ENCODE peak calls at places on chromosome 10, in nine cellular contexts. A is transverse colon, V is ovary, C is body of pancreas, W is keratinocyte, K is heart right ventricle, G is breast epithelium, D is uterus, L is PC-9. Q is an unnamed sample. For H3K4me1, the result is how much of the 10 kb centered on the place peaks cover.

GRCh38 chr10:28790146-28790545 is 112.8 kb downstream of the BAMBI start:
- DNase-seq in A (no peak), W (no peak), G (no peak), K (no peak), D (no peak), C (no peak), L (no peak), V (no peak), Q (no peak)

GRCh38 chr10:28111712-28112111 is 112.8 kb upstream of the ODAD2 start:
- DNase-seq in L (no peak), D (no peak), V (no peak), A (no peak), G (no peak), W (no peak), C (no peak), K (no peak), Q (no peak)

GRCh38 chr10:17196045-17196444 is 5.4 kb downstream of the TRDMT1 start:
- DNase-seq in K (no peak), V (no peak), W (no peak), A (no peak), G (no peak), L (no peak), D (no peak), C (no peak), Q (no peak)

GRCh38 chr10:65358565-65358964 is 1567.3 kb upstream of the LRRTM3 start:
- DNase-seq in G (no peak), K (no peak), D (no peak), W (no peak), L (peak), V (peak), C (peak), A (no peak), Q (no peak)

GRCh38 chr10:8230887-8231286 is 176.4 kb downstream of the GATA3 start:
- DNase-seq in A (no peak), C (no peak), W (no peak), G (no peak), V (no peak), D (no peak), K (no peak), L (no peak), Q (no peak)

GRCh38 chr10:48937796-48938195 is 1.8 kb downstream of the LRRC18 start:
- DNase-seq in V (no peak), K (no peak), W (no peak), C (no peak), D (no peak), G (no peak), A (no peak), L (no peak), Q (peak)

GRCh38 chr10:71217266-71218045 is 5.1 kb downstream of the UNC5B start:
- DNase-seq in G (peak), L (peak), V (peak), C (no peak), D (peak), W (no peak), K (no peak), A (no peak), Q (peak)

GRCh38 chr10:52979295-52980025 is 206.9 kb upstream of the MBL2 start:
- DNase-seq in C (no peak), G (no peak), V (no peak), D (no peak), L (no peak), W (no peak), K (no peak), A (no peak), Q (no peak)

GRCh38 chr10:124125305-124126116 is 32.1 kb upstream of the CHST15 start:
- DNase-seq in G (no peak), W (no peak), K (no peak), C (no peak), A (no peak), D (no peak), L (peak), V (no peak), Q (no peak)

GRCh38 chr10:124703778-124704427 is 40.3 kb downstream of the FAM53B start:
- DNase-seq in A (no peak), D (peak), W (no peak), L (no peak), K (peak), V (peak), C (peak), G (peak), Q (no peak)

GRCh38 chr10:21496285-21497176 is 29.0 kb downstream of the SKIDA1 start:
- DNase-seq in W (no peak), C (peak), L (peak), G (no peak), A (peak), K (peak), D (peak), V (peak), Q (peak)

GRCh38 chr10:88544140-88544870 is 38.8 kb downstream of the RNLS start:
- DNase-seq in G (no peak), D (no peak), V (no peak), K (no peak), A (no peak), W (no peak), C (no peak), L (no peak), Q (no peak)

GRCh38 chr10:112446055-112446854 is 459 bp downstream of the ZDHHC6 start:
- DNase-seq in K (no peak), G (no peak), C (no peak), D (no peak), L (no peak), A (peak), W (no peak), V (no peak), Q (no peak)

GRCh38 chr10:59037506-59037905 is 138.9 kb upstream of the PHYHIPL start:
- DNase-seq in V (no peak), A (no peak), K (no peak), L (no peak), D (no peak), G (no peak), C (no peak), W (no peak), Q (no peak)

GRCh38 chr10:97991875-97992274 is 38.5 kb downstream of the CRTAC1 start:
- DNase-seq in G (no peak), W (no peak), D (no peak), V (no peak), K (no peak), L (no peak), C (no peak), A (no peak), Q (no peak)

GRCh38 chr10:34528320-34528719 is 286.8 kb downstream of the PARD3 start:
- DNase-seq in A (no peak), W (peak), L (peak), V (no peak), C (no peak), G (no peak), D (no peak), K (no peak), Q (no peak)

GRCh38 chr10:129771576-129772471 is 192.2 kb downstream of the EBF3 start:
- DNase-seq in G (no peak), C (peak), V (no peak), L (no peak), W (no peak), K (no peak), D (peak), A (peak), Q (peak)

GRCh38 chr10:112389147-112389822 is 15.4 kb downstream of the ACSL5 start:
- DNase-seq in D (no peak), C (no peak), K (peak), W (no peak), V (no peak), A (no peak), L (no peak), G (no peak), Q (no peak)

GRCh38 chr10:133258818-133259602 is 17.7 kb downstream of the ADAM8 start:
- DNase-seq in A (peak), V (peak), G (no peak), W (peak), D (peak), C (peak), L (peak), K (peak), Q (peak)

GRCh38 chr10:50419091-50419490 is 167.8 kb upstream of the ASAH2 start:
- DNase-seq in K (no peak), V (no peak), L (no peak), D (no peak), G (no peak), C (no peak), A (no peak), W (no peak), Q (no peak)

GRCh38 chr10:76902949-76903348 is 734.7 kb downstream of the KCNMA1 start:
- DNase-seq in G (no peak), C (peak), A (peak), D (no peak), V (peak), L (peak), K (peak), W (no peak), Q (no peak)

GRCh38 chr10:22693371-22693784 is 21.0 kb downstream of the PIP4K2A start:
- DNase-seq in G (no peak), K (no peak), W (no peak), L (no peak), V (no peak), C (no peak), A (no peak), D (no peak), Q (no peak)

GRCh38 chr10:76356557-76356956 is 925.1 kb downstream of the LRMDA start:
- DNase-seq in K (no peak), L (no peak), W (no peak), C (no peak), A (no peak), G (no peak), V (no peak), D (no peak), Q (no peak)

GRCh38 chr10:114323023-114323422 is 81.3 kb downstream of the AFAP1L2 start:
- DNase-seq in D (no peak), A (no peak), L (no peak), K (no peak), G (no peak), V (no peak), C (no peak), W (no peak), Q (no peak)

GRCh38 chr10:126857178-126857806 is 47.9 kb upstream of the DOCK1 start:
- DNase-seq in D (no peak), G (no peak), A (no peak), W (no peak), V (no peak), L (no peak), K (no peak), C (no peak), Q (no peak)

GRCh38 chr10:128043259-128044045 is 82.8 kb downstream of the MKI67 start:
- DNase-seq in A (no peak), W (no peak), L (no peak), G (no peak), V (no peak), D (no peak), K (no peak), C (no peak), Q (no peak)

GRCh38 chr10:5892007-5892406 is 2.0 kb downstream of the FBH1 start:
- DNase-seq in D (no peak), W (no peak), G (no peak), L (no peak), C (no peak), V (no peak), A (no peak), K (no peak), Q (peak)

GRCh38 chr10:85786401-85786899 is 580.1 kb downstream of the GRID1 start:
- DNase-seq in A (no peak), L (no peak), K (no peak), G (no peak), V (no peak), D (no peak), C (no peak), W (no peak), Q (no peak)

GRCh38 chr10:3754727-3755439 is 30.1 kb downstream of the KLF6 start:
- DNase-seq in K (no peak), A (no peak), L (peak), C (no peak), D (no peak), W (peak), V (no peak), G (no peak), Q (no peak)

GRCh38 chr10:6461961-6462360 is 118.1 kb downstream of the PRKCQ start:
- DNase-seq in G (no peak), A (no peak), L (no peak), K (no peak), C (no peak), D (no peak), W (no peak), V (no peak), Q (no peak)

GRCh38 chr10:70410608-70411007 is 6.7 kb downstream of the EIF4EBP2 start:
- DNase-seq in C (no peak), K (no peak), G (no peak), L (no peak), A (no peak), V (no peak), W (no peak), D (no peak), Q (no peak)

GRCh38 chr10:114879093-114879492 is 57.5 kb downstream of the FHIP2A start:
- DNase-seq in G (no peak), K (no peak), L (no peak), D (no peak), C (no peak), A (no peak), V (no peak), W (no peak), Q (no peak)

GRCh38 chr10:67808706-67809105 is 29.3 kb downstream of the DNAJC12 start:
- DNase-seq in L (no peak), W (no peak), A (no peak), D (no peak), C (no peak), G (no peak), K (no peak), V (no peak), Q (no peak)

GRCh38 chr10:48792687-48793096 is 108.0 kb downstream of the WDFY4 start:
- DNase-seq in C (no peak), V (no peak), L (no peak), G (no peak), W (no peak), K (no peak), A (no peak), D (no peak), Q (no peak)

DNA sequence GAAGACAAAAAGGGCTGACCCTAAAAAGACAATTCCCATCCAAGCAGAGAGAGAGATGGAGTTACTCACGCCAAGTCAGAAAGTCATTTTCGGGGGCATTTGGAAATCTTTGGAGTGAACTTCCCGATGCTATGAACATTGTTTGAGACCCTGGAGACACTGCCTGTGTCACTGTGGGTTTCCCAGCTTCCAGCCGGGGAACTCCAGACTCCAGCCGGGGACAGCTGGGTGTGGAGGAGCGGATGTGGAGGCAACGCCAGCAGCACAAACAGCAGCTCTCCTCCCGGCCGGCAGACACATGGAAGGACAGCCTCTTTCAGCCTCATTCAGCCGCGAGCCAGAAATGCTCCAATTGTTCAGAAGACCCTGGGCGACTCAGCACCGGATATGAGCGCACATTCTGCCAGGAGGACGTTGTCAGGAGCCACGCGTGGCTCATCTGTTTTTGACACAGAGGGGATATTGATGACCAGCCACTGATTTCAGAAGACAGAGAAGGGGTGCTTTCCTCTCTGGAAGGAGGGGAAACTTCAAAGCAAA is 97.6 kb downstream of the PRPF18 start:
- DNase-seq in K (peak), W (no peak), A (peak), G (no peak), D (peak), L (no peak), V (peak), C (peak), Q (no peak)
- H3K4me1 ChIP-seq in K (half or more), W (under half), A (under half), G (under half), D (under half), L (under half), V (under half), C (under half), Q (under half)

DNA sequence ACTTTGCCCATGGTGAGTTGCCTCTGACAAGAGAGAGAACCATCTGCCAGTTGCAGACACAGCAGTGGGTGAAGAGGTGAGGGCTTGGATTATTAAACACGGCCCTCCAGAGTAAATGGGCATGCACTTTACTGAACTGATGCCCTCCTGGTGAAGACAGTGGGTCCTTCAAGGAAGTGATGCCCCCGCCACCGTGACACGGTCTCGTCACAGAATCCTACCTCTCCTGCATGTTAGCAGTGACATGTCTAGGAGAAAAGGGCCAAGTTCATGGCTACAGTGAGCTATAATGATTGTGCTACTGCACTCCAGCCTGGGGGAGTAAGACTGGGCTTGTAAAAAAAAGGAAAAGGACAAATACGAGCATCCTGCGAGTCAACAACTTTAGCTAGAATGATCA is 2.4 kb downstream of the BNIP3 start:
- DNase-seq in D (no peak), C (peak), V (no peak), L (no peak), W (no peak), A (no peak), G (peak), K (no peak), Q (no peak)
- H3K4me3 ChIP-seq in D (no peak), C (no peak), V (peak), L (no peak), W (peak), A (no peak), G (peak), K (no peak), Q (peak)

GRCh38 chr10:43230101-43230908 is 36.6 kb downstream of the RASGEF1A start:
- DNase-seq in V (peak), L (no peak), W (no peak), A (peak), K (no peak), G (peak), C (peak), D (peak), Q (peak)
- TF ChIP-seq CTCF in V (no peak), L (no peak), W (no peak), A (no peak), K (no peak), G (no peak), C (no peak), D (no peak), Q (no peak)

GRCh38 chr10:103192089-103192450 is 1.0 kb downstream of the NT5C2 start:
- DNase-seq in A (peak), V (no peak), K (no peak), W (no peak), D (no peak), G (no peak), C (no peak), L (no peak), Q (no peak)

GRCh38 chr10:103192451-103193106 is 493 bp downstream of the NT5C2 start:
- DNase-seq in D (peak), V (peak), A (peak), L (peak), C (peak), W (no peak), K (peak), G (peak), Q (peak)

GRCh38 chr10:103193820-103194529 is 903 bp upstream of the NT5C2 start:
- DNase-seq in D (peak), A (no peak), L (peak), W (no peak), V (no peak), C (peak), G (no peak), K (peak), Q (peak)

GRCh38 chr10:103197177-103197576 is 4.1 kb upstream of the NT5C2 start:
- DNase-seq in L (peak), A (no peak), K (peak), D (no peak), V (no peak), C (peak), G (no peak), W (no peak), Q (no peak)

DNA sequence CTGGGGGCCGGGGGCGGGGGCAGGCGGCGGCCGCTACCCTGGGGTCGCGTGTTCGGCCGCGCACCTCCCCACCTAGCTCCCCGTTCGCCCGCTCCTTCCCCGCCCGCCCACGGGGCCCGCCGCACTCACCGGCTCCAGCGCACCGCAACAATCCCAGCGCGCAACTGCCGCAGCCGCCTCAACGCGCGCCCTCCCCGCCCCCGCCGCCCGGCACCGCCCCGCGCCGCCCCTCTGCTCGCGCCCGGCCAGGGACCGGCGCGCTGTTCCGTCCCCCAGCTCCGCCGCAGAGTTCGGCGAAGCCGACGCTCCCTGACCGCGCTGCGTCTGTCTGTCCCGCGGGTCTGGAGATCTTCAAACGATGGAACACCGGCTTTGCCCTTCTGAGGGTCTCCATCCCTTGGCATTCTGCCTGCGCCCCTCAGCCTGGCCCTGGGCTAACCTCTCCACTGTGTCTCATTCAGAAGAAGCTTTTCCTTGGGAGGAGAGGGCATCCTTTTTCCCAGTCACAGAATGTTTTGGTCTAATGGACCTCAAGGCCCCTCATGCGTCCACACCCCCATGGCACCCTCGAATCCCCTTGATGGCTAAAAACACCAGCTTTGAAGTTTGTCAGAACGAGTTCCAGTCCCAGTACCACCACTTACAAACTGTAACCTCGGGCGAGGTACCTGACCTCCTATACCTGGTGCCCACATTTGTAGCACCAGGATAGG is at the start of gene NT5C2:
- DNase-seq in C (peak), K (peak), V (peak), W (no peak), D (peak), G (peak), A (peak), L (peak), Q (peak)
- H3K4me1 ChIP-seq in C (under half), K (half or more), V (under half), W (under half), D (under half), G (under half), A (under half), L (under half), Q (under half)

GRCh38 chr10:482848-483247 is 206.6 kb downstream of the DIP2C start:
- DNase-seq in W (no peak), L (no peak), D (no peak), G (no peak), C (no peak), V (no peak), K (no peak), A (no peak), Q (no peak)

GRCh38 chr10:485776-486572 is 203.5 kb downstream of the DIP2C start:
- DNase-seq in V (no peak), K (no peak), D (peak), A (no peak), W (no peak), L (no peak), G (no peak), C (no peak), Q (no peak)

GRCh38 chr10:483266-483665 is 206.2 kb downstream of the DIP2C start:
- DNase-seq in D (no peak), K (peak), G (no peak), C (no peak), V (no peak), W (no peak), A (no peak), L (no peak), Q (no peak)

GRCh38 chr10:484925-485661 is 204.4 kb downstream of the DIP2C start:
- DNase-seq in D (no peak), K (no peak), G (no peak), W (no peak), L (no peak), C (no peak), A (no peak), V (no peak), Q (no peak)

DNA sequence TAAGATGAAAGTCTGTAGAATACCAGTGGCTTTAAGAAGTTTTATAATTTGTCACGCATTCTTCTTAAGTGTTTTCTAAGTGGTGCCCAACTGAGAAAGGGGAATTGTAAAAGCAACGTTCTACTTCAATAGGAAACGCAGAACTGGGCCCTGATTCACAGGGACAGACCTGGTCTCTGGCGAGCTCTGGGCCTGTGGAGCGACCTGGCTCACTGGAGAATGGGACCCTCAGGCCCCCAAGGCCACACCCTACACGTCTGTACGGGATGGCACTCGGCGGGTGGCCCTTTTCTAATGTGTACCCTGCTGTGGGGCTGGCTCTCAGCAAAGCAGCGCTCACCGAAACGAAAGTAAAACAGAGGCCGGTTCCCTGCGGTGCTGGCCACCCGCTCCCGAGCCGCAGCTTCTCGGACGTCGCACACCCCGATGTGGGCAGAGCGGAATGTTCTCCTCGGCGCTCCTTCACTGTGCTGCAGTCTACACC is 205.0 kb downstream of the DIP2C start:
- DNase-seq in D (no peak), W (no peak), V (peak), A (peak), L (no peak), K (no peak), C (no peak), G (no peak), Q (no peak)
- H3K4me3 ChIP-seq in D (no peak), W (peak), V (peak), A (peak), L (no peak), K (peak), C (no peak), G (peak), Q (peak)

GRCh38 chr10:63866747-63867140 is 345.5 kb downstream of the REEP3 start:
- DNase-seq in D (no peak), W (no peak), G (no peak), V (no peak), K (no peak), A (no peak), C (no peak), L (no peak), Q (no peak)
- TF ChIP-seq CTCF in D (no peak), W (peak), G (peak), V (no peak), K (peak), A (no peak), C (peak), L (peak), Q (no peak)